ENCODE peak calls at places on chromosomes 6 and 20, in ten cellular contexts. K, C, E, P, Y, M, Z, B, X and T are unnamed samples.

GRCh38 chr6:13485923-13486557 is 1.4 kb downstream of the GFOD1 start:
- DNase-seq in Z (peak; percentile 57), X (peak; percentile 38), Y (peak; percentile 64), C (peak; percentile 32), B (peak; percentile 55), M (no peak), P (peak; percentile 28), E (no peak), K (no peak), T (peak; percentile 30)

GRCh38 chr6:11298651-11299420 is 66.4 kb upstream of the NEDD9 start:
- DNase-seq in Y (no peak), P (no peak), X (no peak), M (no peak), C (peak; percentile 18), K (no peak), B (no peak), E (peak; percentile 53), Z (no peak), T (no peak)

GRCh38 chr6:15948930-15949900 is 179.7 kb upstream of the MYLIP start:
- DNase-seq in K (no peak), C (no peak), E (peak; percentile 42), Y (no peak), M (no peak), X (no peak), B (peak; percentile 73), Z (no peak), P (no peak), T (no peak)

GRCh38 chr20:59518881-59519706 is 85.2 kb upstream of the PHACTR3 start:
- DNase-seq in K (no peak), C (peak; percentile 54), M (no peak), E (peak; percentile 82), Z (peak; percentile 32), P (peak; percentile 18), Y (peak; percentile 17), B (peak; percentile 69), X (peak; percentile 49), T (peak; percentile 47)

GRCh38 chr6:157994126-157994795 is 12.6 kb downstream of the SYNJ2 start:
- DNase-seq in K (peak; percentile 64), E (no peak), Z (no peak), X (no peak), M (no peak), P (no peak), B (no peak), C (no peak), Y (no peak), T (no peak)

GRCh38 chr6:80433666-80434025 is 327.2 kb downstream of the BCKDHB start:
- DNase-seq in C (no peak), X (no peak), B (no peak), P (no peak), K (no peak), Y (no peak), E (no peak), M (no peak), Z (no peak), T (no peak)

GRCh38 chr6:26445934-26446667 is 5.8 kb downstream of the BTN3A3 start:
- DNase-seq in P (no peak), C (no peak), B (no peak), X (no peak), E (no peak), M (no peak), K (no peak), Y (no peak), Z (no peak), T (no peak)

GRCh38 chr6:51394061-51394460 is 575.4 kb downstream of the TFAP2B start:
- DNase-seq in P (no peak), Z (no peak), B (no peak), K (no peak), C (no peak), M (no peak), X (no peak), Y (no peak), E (no peak), T (no peak)

GRCh38 chr6:159540152-159540551 is 152.9 kb downstream of the SOD2 start:
- DNase-seq in Y (no peak), Z (no peak), E (peak; percentile 84), X (no peak), P (no peak), M (no peak), K (no peak), C (peak; percentile 82), B (peak; percentile 80), T (no peak)

GRCh38 chr6:68572525-68572924 is 62.6 kb upstream of the ADGRB3 start:
- DNase-seq in B (peak; percentile 58), Y (no peak), M (peak; percentile 15), K (no peak), Z (no peak), P (no peak), C (peak; percentile 63), X (peak; percentile 46), E (peak; percentile 78), T (no peak)